ENCODE peak calls at places on chromosome 21, in four cellular contexts. V is GDM1; F is activated CD8-positive, alpha-beta memory T cell treated with anti-CD3 and anti-CD28 coated beads for 24 hours; B is EH. K is an unnamed sample.

GRCh38 chr21:30434033-30434631 is 4.1 kb downstream of the KRTAP13-4 start:
- DNase-seq in F (no peak), B (no peak), V (peak), K (peak)

GRCh38 chr21:44996501-44996921 is 56.7 kb downstream of the SLX9 start:
- DNase-seq in F (no peak), B (no peak), V (no peak), K (no peak)

GRCh38 chr21:30340714-30341573 is 3.5 kb upstream of the KRTAP27-1 start:
- DNase-seq in F (no peak), B (no peak), V (no peak), K (peak)

GRCh38 chr21:46027855-46028493 is 46.4 kb downstream of the COL6A1 start:
- DNase-seq in B (peak), V (no peak), F (no peak), K (no peak)

GRCh38 chr21:37551406-37552355 is 185.1 kb downstream of the DYRK1A start:
- DNase-seq in F (peak), V (no peak), B (peak), K (no peak)

GRCh38 chr21:29851611-29852010 is 88.2 kb downstream of the GRIK1 start:
- DNase-seq in B (no peak), F (no peak), V (no peak), K (no peak)

GRCh38 chr21:36135391-36136094 is 664 bp downstream of the CBR3 start:
- DNase-seq in V (no peak), B (peak), F (peak), K (no peak)

GRCh38 chr21:38796426-38796825 is 9.3 kb upstream of the ETS2 start:
- DNase-seq in B (peak), F (no peak), V (no peak), K (no peak)